ENCODE peak calls at places on chromosomes 1 and 21, in five cellular contexts. V is H1, H is neuronal stem cell, W is IMR-90, U is trophoblast cell. L is an unnamed sample.

GRCh38 chr1:53606197-53607095 is 132.5 kb downstream of the GLIS1 start:
- DNase-seq in V (peak), H (no peak), W (no peak), U (no peak), L (no peak)

GRCh38 chr1:167294528-167294927 is 73.8 kb downstream of the POU2F1 start:
- DNase-seq in V (no peak), H (no peak), W (peak), U (no peak), L (no peak)

GRCh38 chr1:203200059-203200553 is 13.6 kb upstream of the CHI3L1 start:
- DNase-seq in V (no peak), H (no peak), W (peak), U (no peak), L (no peak)

GRCh38 chr1:68225781-68226180 is 6.5 kb downstream of the WLS start:
- DNase-seq in V (no peak), H (no peak), W (peak), U (no peak), L (no peak)

GRCh38 chr1:78676347-78676982 is 26.8 kb downstream of the IFI44 start:
- DNase-seq in V (no peak), H (peak), W (peak), U (peak), L (no peak)

GRCh38 chr1:37822942-37823865 is 15.2 kb upstream of the YRDC start:
- DNase-seq in V (no peak), H (no peak), W (peak), U (no peak), L (no peak)

GRCh38 chr1:100001462-100001861 is 31.7 kb downstream of the SLC35A3 start:
- DNase-seq in V (no peak), H (no peak), W (no peak), U (no peak), L (no peak)

GRCh38 chr1:14668448-14669029 is 70.1 kb downstream of the KAZN start:
- DNase-seq in V (no peak), H (no peak), W (no peak), U (no peak), L (no peak)

GRCh38 chr1:3743826-3744225 is 8.4 kb upstream of the CCDC27 start:
- DNase-seq in V (no peak), H (no peak), W (no peak), U (no peak), L (no peak)

GRCh38 chr21:44391345-44392091 is 38.1 kb downstream of the TRPM2 start:
- DNase-seq in V (no peak), H (no peak), W (no peak), U (no peak), L (no peak)

GRCh38 chr1:17527036-17527914 is 12.2 kb upstream of the ARHGEF10L start:
- DNase-seq in V (no peak), H (no peak), W (peak), U (no peak), L (no peak)

GRCh38 chr1:71640131-71640530 is 559.3 kb upstream of the ZRANB2 start:
- DNase-seq in V (no peak), H (no peak), W (no peak), U (no peak), L (no peak)
- H2AFZ ChIP-seq in V (no peak), H (peak), W (no peak), U (no peak), L (no peak)

DNA sequence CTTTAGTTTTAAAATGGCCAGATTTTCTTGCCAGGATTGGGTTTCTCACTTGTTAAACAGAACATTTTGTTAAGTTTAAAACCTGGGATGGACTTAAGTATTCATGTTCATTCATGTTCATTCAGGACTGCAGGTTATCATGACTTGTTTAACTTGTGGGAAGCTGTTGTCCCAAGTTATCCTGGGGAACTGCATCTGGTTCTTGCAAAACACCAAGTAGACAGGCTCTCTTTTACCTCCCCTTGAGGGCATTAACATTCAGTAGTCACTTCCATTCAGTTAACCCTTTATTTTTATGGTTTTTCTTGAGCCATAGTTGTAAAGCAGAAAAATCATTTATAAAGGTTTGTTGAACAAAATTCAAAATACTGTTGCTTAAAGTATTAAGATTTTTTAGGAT is 8.1 kb downstream of the SOD1 start:
- DNase-seq in V (no peak), H (no peak), W (no peak), U (no peak), L (no peak)
- H4K91ac ChIP-seq in V (no peak), H (no peak), W (no peak), U (no peak), L (no peak)

DNA sequence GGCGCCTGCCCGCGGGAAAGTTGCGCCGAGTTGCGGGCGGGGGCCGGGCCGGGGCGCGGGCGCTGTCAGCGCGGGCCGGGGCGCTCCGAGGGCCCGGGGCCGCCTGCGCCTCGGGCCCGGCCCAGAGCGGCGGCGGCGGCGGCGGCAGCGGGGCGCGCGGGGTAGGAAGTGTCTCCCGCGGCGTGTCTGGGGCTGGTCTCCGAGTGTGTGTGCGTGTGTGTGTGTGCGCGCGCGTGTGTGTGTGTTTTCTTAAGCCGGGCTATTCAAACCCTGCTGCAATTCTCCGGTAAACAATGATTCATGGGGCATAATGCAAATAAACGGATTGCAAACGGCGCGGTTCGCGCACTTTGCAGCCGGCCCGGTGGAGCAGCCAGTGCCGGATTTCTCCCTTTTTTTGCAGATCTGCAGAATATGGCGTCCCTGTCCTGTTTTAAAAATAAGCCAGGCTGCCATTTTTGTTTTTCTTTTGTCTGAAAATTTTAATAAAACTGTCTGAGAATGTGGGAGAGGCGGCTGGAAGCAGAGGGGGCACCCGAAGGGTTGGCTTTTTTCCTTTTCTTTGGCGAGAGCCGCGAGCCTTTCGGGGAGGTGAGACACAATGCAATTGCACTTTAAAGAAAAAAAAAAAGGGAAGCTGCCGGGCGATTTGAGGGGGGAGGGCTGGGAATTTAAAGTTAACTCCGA is 552 bp downstream of the ZNF362 start:
- DNase-seq in V (no peak), H (no peak), W (peak), U (peak), L (no peak)
- H3K23ac ChIP-seq in V (no peak), H (peak), W (peak), U (no peak), L (no peak)

GRCh38 chr1:172357753-172358152 is 62.7 kb upstream of the C1orf105 start:
- DNase-seq in V (no peak), H (no peak), W (no peak), U (no peak), L (no peak)
- H2AFZ ChIP-seq in V (no peak), H (no peak), W (no peak), U (no peak), L (no peak)